ENCODE peak calls at places on chromosomes 12 and 14, in nine cellular contexts. F is left cardiac atrium; Q is T47D; D is astrocyte of the hippocampus; J is sciatic nerve; X is stimulated activated CD8-positive, alpha-beta memory T cell treated with anti-CD3 and anti-CD28 coated beads, Interleukin-4, amount 100 ng/mL, for 48 hours; B is Caco-2; I is NCI-H82; V is stimulated activated naive CD4-positive, alpha-beta T cell treated with Interleukin-2 at 50 U/mL for 16 hours. T is an unnamed sample.

GRCh38 chr12:95258803-95259202 is 41.2 kb downstream of the VEZT start:
- DNase-seq in I (no peak), Q (no peak), B (no peak), X (no peak), D (no peak), V (no peak), J (no peak), F (no peak), T (no peak)

GRCh38 chr12:53065975-53066593 is 13.1 kb downstream of the SPRYD3 start:
- DNase-seq in I (peak), X (peak), B (peak), J (peak), V (peak), F (peak), D (peak), Q (peak), T (peak)

GRCh38 chr14:24851837-24852236 is 198.1 kb downstream of the STXBP6 start:
- DNase-seq in J (no peak), I (no peak), D (no peak), B (no peak), X (no peak), F (no peak), Q (no peak), V (no peak), T (no peak)

GRCh38 chr12:40156031-40156764 is 50.3 kb upstream of the SLC2A13 start:
- DNase-seq in Q (no peak), J (no peak), F (no peak), D (no peak), X (no peak), B (no peak), V (no peak), I (peak), T (no peak)

GRCh38 chr12:105264771-105265170 is 28.8 kb upstream of the APPL2 start:
- DNase-seq in V (no peak), J (no peak), D (no peak), X (no peak), Q (no peak), B (no peak), I (no peak), F (no peak), T (no peak)

GRCh38 chr14:22882529-22883190 is 362 bp upstream of the REM2 start:
- DNase-seq in Q (peak), D (peak), X (no peak), F (no peak), J (no peak), V (no peak), I (peak), B (peak), T (no peak)

GRCh38 chr12:92614502-92614901 is 88.3 kb upstream of the PLEKHG7 start:
- DNase-seq in I (no peak), B (no peak), Q (no peak), F (no peak), D (peak), X (no peak), J (no peak), V (no peak), T (no peak)

GRCh38 chr14:104206281-104206904 is 68.0 kb downstream of the KIF26A start:
- DNase-seq in X (no peak), J (no peak), V (no peak), B (no peak), F (no peak), I (peak), D (peak), Q (no peak), T (no peak)

GRCh38 chr12:91910871-91911388 is 234.7 kb downstream of the BTG1 start:
- DNase-seq in V (no peak), X (no peak), F (no peak), I (no peak), J (no peak), D (no peak), Q (no peak), B (no peak), T (no peak)

GRCh38 chr12:2640709-2641108 is 154.1 kb upstream of the FKBP4 start:
- DNase-seq in D (peak), V (no peak), F (peak), X (peak), B (peak), I (no peak), Q (no peak), J (peak), T (peak)

GRCh38 chr14:55254581-55254980 is 16.6 kb upstream of the FBXO34 start:
- DNase-seq in F (no peak), D (no peak), B (no peak), I (peak), X (no peak), Q (no peak), V (no peak), J (no peak), T (no peak)

GRCh38 chr12:26823391-26823790 is 9.6 kb downstream of the ITPR2 start:
- DNase-seq in V (no peak), Q (no peak), D (no peak), J (no peak), F (no peak), B (no peak), I (no peak), X (no peak), T (no peak)

GRCh38 chr14:90698379-90698869 is 117.8 kb downstream of the TTC7B start:
- DNase-seq in X (no peak), Q (no peak), J (peak), D (peak), B (no peak), V (no peak), I (peak), F (peak), T (peak)

GRCh38 chr14:93978735-93979134 is 2.4 kb upstream of the ASB2 start:
- DNase-seq in V (no peak), B (no peak), Q (no peak), I (no peak), J (no peak), F (no peak), D (no peak), X (no peak), T (no peak)

GRCh38 chr14:79274641-79275366 is 936.5 kb downstream of the DIO2 start:
- DNase-seq in J (no peak), D (no peak), F (no peak), B (no peak), X (no peak), I (no peak), V (no peak), Q (no peak), T (no peak)

GRCh38 chr12:7994731-7995205 is 37.7 kb upstream of the FOXJ2 start:
- DNase-seq in V (no peak), B (peak), I (no peak), X (no peak), J (no peak), D (peak), F (no peak), Q (no peak), T (no peak)

GRCh38 chr12:128940974-128941373 is 87.7 kb downstream of the GLT1D1 start:
- DNase-seq in Q (no peak), V (no peak), F (no peak), J (no peak), X (no peak), D (no peak), B (no peak), I (no peak), T (no peak)

GRCh38 chr12:5439788-5440300 is 7.9 kb downstream of the NTF3 start:
- DNase-seq in Q (no peak), V (no peak), I (no peak), J (no peak), B (no peak), F (no peak), D (no peak), X (no peak), T (no peak)

GRCh38 chr14:34348592-34348991 is 113.4 kb downstream of the SPTSSA start:
- DNase-seq in V (no peak), J (no peak), Q (no peak), B (no peak), F (no peak), D (no peak), X (no peak), I (peak), T (no peak)

GRCh38 chr12:111443086-111443485 is 37.4 kb downstream of the SH2B3 start:
- DNase-seq in X (peak), F (no peak), I (no peak), V (no peak), Q (no peak), D (no peak), J (peak), B (no peak), T (no peak)

GRCh38 chr14:20857630-20858261 is 33.4 kb upstream of the RNASE3 start:
- DNase-seq in B (peak), Q (peak), J (peak), V (peak), F (peak), I (peak), X (peak), D (peak), T (peak)

GRCh38 chr12:2276288-2276842 is 223.6 kb downstream of the CACNA1C start:
- DNase-seq in Q (no peak), I (no peak), X (no peak), J (no peak), F (no peak), V (no peak), B (no peak), D (no peak), T (no peak)

GRCh38 chr12:51911788-51912711 is 4.7 kb downstream of the ACVRL1 start:
- DNase-seq in V (no peak), F (peak), X (no peak), Q (no peak), D (no peak), J (peak), B (peak), I (no peak), T (peak)

GRCh38 chr12:48296586-48297396 is 53.9 kb downstream of the ZNF641 start:
- DNase-seq in F (peak), X (peak), B (peak), J (peak), V (peak), Q (peak), I (no peak), D (peak), T (peak)

GRCh38 chr12:123271182-123271491 is 519 bp downstream of the CDK2AP1 start:
- DNase-seq in X (peak), J (peak), D (peak), F (peak), I (peak), Q (peak), V (peak), B (peak), T (peak)

GRCh38 chr14:44652640-44653039 is 145.6 kb upstream of the FSCB start:
- DNase-seq in I (no peak), Q (no peak), B (no peak), J (no peak), X (no peak), V (no peak), F (no peak), D (no peak), T (no peak)

GRCh38 chr12:103301642-103302620 is 193.8 kb downstream of the C12orf42 start:
- DNase-seq in Q (no peak), J (no peak), B (no peak), F (no peak), X (no peak), I (no peak), V (no peak), D (peak), T (no peak)

GRCh38 chr14:68520637-68521556 is 272.0 kb downstream of the ZFP36L1 start:
- DNase-seq in D (no peak), B (peak), I (no peak), V (no peak), X (no peak), Q (peak), J (no peak), F (no peak), T (no peak)

GRCh38 chr12:100528471-100529139 is 44.9 kb upstream of the GAS2L3 start:
- DNase-seq in V (no peak), Q (no peak), D (no peak), J (no peak), B (no peak), X (no peak), I (no peak), F (no peak), T (no peak)

GRCh38 chr14:65847065-65847847 is 434.7 kb downstream of the FUT8 start:
- DNase-seq in X (peak), B (no peak), I (no peak), V (peak), Q (no peak), D (no peak), F (no peak), J (no peak), T (no peak)

GRCh38 chr12:13085968-13086686 is 17.3 kb downstream of the GSG1 start:
- DNase-seq in I (no peak), X (no peak), B (no peak), V (no peak), D (no peak), Q (no peak), F (no peak), J (no peak), T (no peak)

GRCh38 chr14:68247867-68248266 is 428.3 kb downstream of the RAD51B start:
- DNase-seq in F (no peak), I (no peak), B (no peak), J (no peak), D (no peak), X (no peak), Q (no peak), V (no peak), T (no peak)

GRCh38 chr12:88242161-88242925 is 100.2 kb downstream of the TMTC3 start:
- DNase-seq in J (no peak), I (no peak), X (no peak), D (peak), B (no peak), Q (no peak), F (peak), V (no peak), T (no peak)

GRCh38 chr14:92421756-92422155 is 91.8 kb upstream of the RIN3 start:
- DNase-seq in J (no peak), I (no peak), X (no peak), D (peak), V (no peak), B (no peak), F (no peak), Q (no peak), T (no peak)

GRCh38 chr12:51662728-51663154 is 71.7 kb downstream of the SCN8A start:
- DNase-seq in D (no peak), X (no peak), I (no peak), B (peak), J (no peak), Q (no peak), V (no peak), F (no peak), T (no peak)